ENCODE peak calls at places on chromosomes 4 and X, in nine cellular contexts. One of them, this sample, is unnamed. For H3K36me3, the result is how much of the 10 kb centered on the place peaks cover.

GRCh38 chr4:141746026-141746425 is 109.6 kb downstream of the IL15 start:
- DNase-seq in heart right ventricle: no peak
- DNase-seq in aorta: no peak
- DNase-seq in PC-9: no peak
- DNase-seq in ascending aorta: no peak
- DNase-seq in upper lobe of right lung: no peak
- DNase-seq in left lung: no peak
- DNase-seq in brain microvascular endothelial cell: no peak
- DNase-seq in endothelial cell of umbilical vein: peak
- DNase-seq in this sample: no peak

GRCh38 chr4:992297-993110 is 700 bp downstream of the SLC26A1 start:
- DNase-seq in heart right ventricle: no peak
- DNase-seq in PC-9: peak
- DNase-seq in ascending aorta: no peak
- DNase-seq in aorta: no peak
- DNase-seq in brain microvascular endothelial cell: no peak
- DNase-seq in upper lobe of right lung: peak
- DNase-seq in endothelial cell of umbilical vein: peak
- DNase-seq in left lung: peak
- DNase-seq in this sample: peak

GRCh38 chrX:149010026-149010898 is 494.8 kb downstream of the IDS start:
- DNase-seq in endothelial cell of umbilical vein: no peak
- DNase-seq in aorta: no peak
- DNase-seq in brain microvascular endothelial cell: no peak
- DNase-seq in left lung: no peak
- DNase-seq in PC-9: no peak
- DNase-seq in upper lobe of right lung: no peak
- DNase-seq in heart right ventricle: no peak
- DNase-seq in ascending aorta: no peak
- DNase-seq in this sample: no peak

GRCh38 chr4:39812500-39812899 is 114.6 kb downstream of the UBE2K start:
- DNase-seq in upper lobe of right lung: peak
- DNase-seq in PC-9: no peak
- DNase-seq in aorta: no peak
- DNase-seq in endothelial cell of umbilical vein: no peak
- DNase-seq in left lung: no peak
- DNase-seq in heart right ventricle: no peak
- DNase-seq in brain microvascular endothelial cell: no peak
- DNase-seq in ascending aorta: no peak
- DNase-seq in this sample: no peak

GRCh38 chr4:163448541-163449203 is 24.9 kb downstream of the TKTL2 start:
- DNase-seq in endothelial cell of umbilical vein: no peak
- DNase-seq in heart right ventricle: no peak
- DNase-seq in brain microvascular endothelial cell: peak
- DNase-seq in PC-9: peak
- DNase-seq in ascending aorta: no peak
- DNase-seq in left lung: no peak
- DNase-seq in upper lobe of right lung: no peak
- DNase-seq in aorta: no peak
- DNase-seq in this sample: no peak

GRCh38 chr4:129862461-129862860 is 766.5 kb downstream of the C4orf33 start:
- DNase-seq in left lung: no peak
- DNase-seq in brain microvascular endothelial cell: no peak
- DNase-seq in ascending aorta: no peak
- DNase-seq in upper lobe of right lung: no peak
- DNase-seq in PC-9: no peak
- DNase-seq in heart right ventricle: no peak
- DNase-seq in endothelial cell of umbilical vein: no peak
- DNase-seq in aorta: no peak
- DNase-seq in this sample: no peak

GRCh38 chrX:150772150-150772970 is 79.2 kb downstream of the MTMR1 start:
- DNase-seq in aorta: peak
- DNase-seq in left lung: peak
- DNase-seq in PC-9: peak
- DNase-seq in endothelial cell of umbilical vein: peak
- DNase-seq in heart right ventricle: peak
- DNase-seq in upper lobe of right lung: peak
- DNase-seq in ascending aorta: no peak
- DNase-seq in brain microvascular endothelial cell: peak
- DNase-seq in this sample: peak

GRCh38 chr4:146159384-146160058 is 16.0 kb upstream of the LSM6 start:
- DNase-seq in left lung: no peak
- DNase-seq in upper lobe of right lung: no peak
- DNase-seq in heart right ventricle: no peak
- DNase-seq in brain microvascular endothelial cell: no peak
- DNase-seq in endothelial cell of umbilical vein: no peak
- DNase-seq in ascending aorta: no peak
- DNase-seq in aorta: no peak
- DNase-seq in PC-9: no peak
- DNase-seq in this sample: no peak

GRCh38 chrX:74297766-74298165 is 6.2 kb upstream of the ZCCHC13 start:
- DNase-seq in heart right ventricle: no peak
- DNase-seq in aorta: no peak
- DNase-seq in ascending aorta: no peak
- DNase-seq in left lung: no peak
- DNase-seq in PC-9: no peak
- DNase-seq in upper lobe of right lung: no peak
- DNase-seq in brain microvascular endothelial cell: no peak
- DNase-seq in endothelial cell of umbilical vein: no peak
- DNase-seq in this sample: no peak

GRCh38 chr4:80243274-80244018 is 23.0 kb upstream of the FGF5 start:
- DNase-seq in endothelial cell of umbilical vein: no peak
- DNase-seq in upper lobe of right lung: no peak
- DNase-seq in aorta: no peak
- DNase-seq in PC-9: no peak
- DNase-seq in left lung: no peak
- DNase-seq in brain microvascular endothelial cell: no peak
- DNase-seq in heart right ventricle: no peak
- DNase-seq in ascending aorta: no peak
- DNase-seq in this sample: no peak

GRCh38 chrX:73448379-73448778 is 1.5 kb downstream of the CDX4 start:
- DNase-seq in brain microvascular endothelial cell: no peak
- DNase-seq in PC-9: no peak
- DNase-seq in ascending aorta: no peak
- DNase-seq in left lung: no peak
- DNase-seq in heart right ventricle: no peak
- DNase-seq in endothelial cell of umbilical vein: no peak
- DNase-seq in aorta: no peak
- DNase-seq in upper lobe of right lung: no peak
- DNase-seq in this sample: no peak

GRCh38 chrX:24341795-24342194 is 18.6 kb upstream of the SUPT20HL1 start:
- DNase-seq in brain microvascular endothelial cell: peak
- DNase-seq in aorta: no peak
- DNase-seq in left lung: no peak
- DNase-seq in ascending aorta: no peak
- DNase-seq in upper lobe of right lung: no peak
- DNase-seq in heart right ventricle: no peak
- DNase-seq in PC-9: no peak
- DNase-seq in endothelial cell of umbilical vein: peak
- DNase-seq in this sample: no peak

GRCh38 chr4:163071308-163071707 is 95.4 kb downstream of the NAF1 start:
- DNase-seq in PC-9: no peak
- DNase-seq in brain microvascular endothelial cell: no peak
- DNase-seq in upper lobe of right lung: no peak
- DNase-seq in ascending aorta: no peak
- DNase-seq in left lung: no peak
- DNase-seq in aorta: no peak
- DNase-seq in heart right ventricle: no peak
- DNase-seq in endothelial cell of umbilical vein: no peak
- DNase-seq in this sample: no peak

GRCh38 chr4:101019941-101020401 is 327.4 kb downstream of the PPP3CA start:
- DNase-seq in aorta: no peak
- DNase-seq in ascending aorta: no peak
- DNase-seq in PC-9: no peak
- DNase-seq in brain microvascular endothelial cell: no peak
- DNase-seq in heart right ventricle: no peak
- DNase-seq in endothelial cell of umbilical vein: peak
- DNase-seq in upper lobe of right lung: no peak
- DNase-seq in left lung: no peak
- DNase-seq in this sample: no peak

DNA sequence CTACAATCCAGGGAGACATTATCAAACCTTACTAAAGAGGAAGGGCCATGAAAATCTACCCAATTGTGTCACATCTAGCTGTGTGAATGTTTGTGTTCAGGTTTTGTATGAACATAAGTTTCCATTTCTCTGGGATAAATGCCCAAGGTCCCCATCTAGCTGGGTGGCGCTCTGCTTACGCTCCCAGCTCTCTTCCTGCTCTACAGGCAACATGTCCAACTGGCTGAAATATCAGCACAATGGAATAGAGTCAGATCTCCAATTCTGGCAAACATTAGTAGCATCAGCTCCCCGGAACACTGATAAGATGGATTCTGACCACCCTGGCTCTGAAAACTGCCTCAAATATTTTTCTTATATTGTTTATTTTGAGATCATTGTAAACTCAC is 74.9 kb downstream of the IRF2 start:
- DNase-seq in PC-9: no peak
- DNase-seq in endothelial cell of umbilical vein: no peak
- DNase-seq in brain microvascular endothelial cell: no peak
- DNase-seq in left lung: no peak
- DNase-seq in aorta: no peak
- DNase-seq in heart right ventricle: no peak
- DNase-seq in upper lobe of right lung: no peak
- DNase-seq in ascending aorta: no peak
- DNase-seq in this sample: no peak
- H3K36me3 ChIP-seq in PC-9: under half
- H3K36me3 ChIP-seq in endothelial cell of umbilical vein: under half
- H3K36me3 ChIP-seq in brain microvascular endothelial cell: under half
- H3K36me3 ChIP-seq in left lung: half or more
- H3K36me3 ChIP-seq in aorta: under half
- H3K36me3 ChIP-seq in heart right ventricle: under half
- H3K36me3 ChIP-seq in upper lobe of right lung: half or more
- H3K36me3 ChIP-seq in ascending aorta: under half
- H3K36me3 ChIP-seq in this sample: half or more

DNA sequence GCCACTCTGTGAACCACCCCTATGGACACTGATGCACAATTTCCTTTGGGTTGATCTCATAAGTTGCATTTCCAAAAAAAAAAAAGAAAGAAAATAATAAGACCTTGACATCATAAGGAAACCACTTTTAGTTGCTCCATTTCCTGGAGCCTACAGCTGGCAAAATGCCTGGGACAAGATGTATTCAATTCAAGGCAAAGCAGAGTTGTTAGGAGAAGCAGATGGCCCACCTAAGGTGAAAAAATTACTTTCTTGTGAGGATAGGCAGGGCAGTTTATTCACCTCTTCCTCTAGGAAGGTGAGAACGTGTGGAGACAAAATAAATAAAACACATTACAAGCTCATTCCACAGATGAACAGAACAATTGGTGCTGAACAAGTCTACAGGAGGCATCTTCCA is 14.1 kb upstream of the SCRG1 start:
- DNase-seq in ascending aorta: no peak
- DNase-seq in heart right ventricle: no peak
- DNase-seq in endothelial cell of umbilical vein: peak
- DNase-seq in PC-9: no peak
- DNase-seq in left lung: no peak
- DNase-seq in aorta: no peak
- DNase-seq in brain microvascular endothelial cell: peak
- DNase-seq in upper lobe of right lung: no peak
- DNase-seq in this sample: no peak
- H3K4me3 ChIP-seq in ascending aorta: no peak
- H3K4me3 ChIP-seq in heart right ventricle: no peak
- H3K4me3 ChIP-seq in endothelial cell of umbilical vein: no peak
- H3K4me3 ChIP-seq in PC-9: no peak
- H3K4me3 ChIP-seq in left lung: no peak
- H3K4me3 ChIP-seq in aorta: no peak
- H3K4me3 ChIP-seq in brain microvascular endothelial cell: no peak
- H3K4me3 ChIP-seq in upper lobe of right lung: no peak
- H3K4me3 ChIP-seq in this sample: no peak

DNA sequence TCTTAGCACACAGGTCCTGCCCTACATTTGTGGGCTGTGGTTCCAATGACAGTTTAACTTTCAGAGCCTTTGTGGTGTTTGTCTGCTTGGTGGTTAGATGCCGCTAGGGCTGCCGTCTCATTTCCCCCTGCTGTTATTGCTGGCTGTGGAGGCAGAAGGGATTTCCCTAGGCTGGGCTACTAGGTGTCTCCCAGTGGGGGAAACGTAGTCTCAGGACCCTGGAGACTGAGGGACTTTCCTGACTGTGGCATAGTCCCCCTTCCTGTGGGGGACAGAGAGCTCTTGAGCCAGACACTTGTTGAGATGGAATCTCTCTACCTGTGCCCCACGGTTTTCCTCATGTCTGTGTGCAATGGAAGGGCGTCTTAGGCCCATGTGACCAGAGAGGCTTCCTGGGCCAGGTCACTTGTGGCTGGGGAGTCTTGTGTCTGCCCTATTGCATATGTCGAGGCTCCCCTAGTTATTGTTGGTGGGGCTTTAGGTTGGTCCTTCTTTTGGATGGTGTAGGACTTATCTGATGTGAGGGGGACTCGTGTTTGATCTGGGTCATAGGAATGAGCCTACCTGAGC is 68.2 kb downstream of the ARHGAP10 start:
- DNase-seq in left lung: no peak
- DNase-seq in ascending aorta: no peak
- DNase-seq in PC-9: no peak
- DNase-seq in endothelial cell of umbilical vein: no peak
- DNase-seq in brain microvascular endothelial cell: peak
- DNase-seq in aorta: no peak
- DNase-seq in heart right ventricle: no peak
- DNase-seq in upper lobe of right lung: no peak
- DNase-seq in this sample: no peak
- H3K27ac ChIP-seq in left lung: no peak
- H3K27ac ChIP-seq in ascending aorta: no peak
- H3K27ac ChIP-seq in PC-9: no peak
- H3K27ac ChIP-seq in endothelial cell of umbilical vein: no peak
- H3K27ac ChIP-seq in brain microvascular endothelial cell: no peak
- H3K27ac ChIP-seq in aorta: no peak
- H3K27ac ChIP-seq in heart right ventricle: no peak
- H3K27ac ChIP-seq in upper lobe of right lung: no peak
- H3K27ac ChIP-seq in this sample: no peak

GRCh38 chr4:86358176-86358701 is 1.6 kb downstream of the MAPK10 start:
- DNase-seq in upper lobe of right lung: no peak
- DNase-seq in aorta: no peak
- DNase-seq in left lung: no peak
- DNase-seq in ascending aorta: no peak
- DNase-seq in PC-9: no peak
- DNase-seq in brain microvascular endothelial cell: no peak
- DNase-seq in heart right ventricle: no peak
- DNase-seq in endothelial cell of umbilical vein: no peak
- DNase-seq in this sample: no peak

GRCh38 chr4:86357608-86358007 is 2.2 kb downstream of the MAPK10 start:
- DNase-seq in upper lobe of right lung: no peak
- DNase-seq in ascending aorta: no peak
- DNase-seq in aorta: no peak
- DNase-seq in brain microvascular endothelial cell: no peak
- DNase-seq in left lung: no peak
- DNase-seq in endothelial cell of umbilical vein: no peak
- DNase-seq in PC-9: no peak
- DNase-seq in heart right ventricle: no peak
- DNase-seq in this sample: no peak

GRCh38 chr4:86366920-86367319 is 7.1 kb upstream of the MAPK10 start:
- DNase-seq in upper lobe of right lung: no peak
- DNase-seq in aorta: no peak
- DNase-seq in brain microvascular endothelial cell: no peak
- DNase-seq in PC-9: no peak
- DNase-seq in left lung: no peak
- DNase-seq in heart right ventricle: no peak
- DNase-seq in endothelial cell of umbilical vein: no peak
- DNase-seq in ascending aorta: no peak
- DNase-seq in this sample: no peak

GRCh38 chr4:86359944-86360478 is at the start of gene MAPK10:
- DNase-seq in endothelial cell of umbilical vein: peak
- DNase-seq in left lung: no peak
- DNase-seq in brain microvascular endothelial cell: peak
- DNase-seq in ascending aorta: peak
- DNase-seq in aorta: no peak
- DNase-seq in heart right ventricle: peak
- DNase-seq in PC-9: no peak
- DNase-seq in upper lobe of right lung: peak
- DNase-seq in this sample: peak

GRCh38 chr4:86362510-86362909 is 2.7 kb upstream of the MAPK10 start:
- DNase-seq in left lung: no peak
- DNase-seq in endothelial cell of umbilical vein: no peak
- DNase-seq in ascending aorta: no peak
- DNase-seq in upper lobe of right lung: no peak
- DNase-seq in heart right ventricle: no peak
- DNase-seq in PC-9: no peak
- DNase-seq in brain microvascular endothelial cell: no peak
- DNase-seq in aorta: no peak
- DNase-seq in this sample: no peak
- H3K36me3 ChIP-seq in left lung: under half
- H3K36me3 ChIP-seq in endothelial cell of umbilical vein: under half
- H3K36me3 ChIP-seq in ascending aorta: under half
- H3K36me3 ChIP-seq in upper lobe of right lung: under half
- H3K36me3 ChIP-seq in heart right ventricle: under half
- H3K36me3 ChIP-seq in PC-9: under half
- H3K36me3 ChIP-seq in brain microvascular endothelial cell: under half
- H3K36me3 ChIP-seq in aorta: under half
- H3K36me3 ChIP-seq in this sample: under half